ENCODE peak calls at places on chromosomes 7 and 10, in eight cellular contexts. Q is RWPE2, X is Panc1, S is gastrocnemius medialis, L is HCT116, V is DND-41, A is lower lobe of right lung, G is heart right ventricle. U is an unnamed sample. For H3K4me1, the result is how much of the 10 kb centered on the place peaks cover.

GRCh38 chr7:45645141-45645969 is 71.2 kb downstream of the ADCY1 start:
- ATAC-seq in Q (no peak), X (no peak), S (no peak), L (no peak), V (no peak), A (no peak), G (no peak), U (no peak)

GRCh38 chr7:4733936-4734528 is 41.4 kb upstream of the AP5Z1 start:
- ATAC-seq in Q (no peak), X (no peak), S (no peak), L (no peak), V (peak), A (no peak), G (no peak), U (no peak)

GRCh38 chr10:130394832-130395231 is 258.6 kb downstream of the GLRX3 start:
- ATAC-seq in Q (no peak), X (no peak), S (no peak), L (no peak), V (no peak), A (no peak), G (no peak), U (no peak)

GRCh38 chr7:130893441-130893894 is 159.5 kb upstream of the KLF14 start:
- ATAC-seq in Q (no peak), X (no peak), S (peak), L (no peak), V (no peak), A (no peak), G (peak), U (peak)

GRCh38 chr10:4865945-4866661 is 40.1 kb downstream of the AKR1E2 start:
- ATAC-seq in Q (no peak), X (no peak), S (no peak), L (no peak), V (no peak), A (no peak), G (no peak), U (no peak)

GRCh38 chr7:107396081-107396480 is 73.8 kb upstream of the GPR22 start:
- ATAC-seq in Q (no peak), X (no peak), S (no peak), L (no peak), V (no peak), A (no peak), G (no peak), U (no peak)

GRCh38 chr7:25613912-25614311 is 385.6 kb upstream of the NPVF start:
- ATAC-seq in Q (no peak), X (no peak), S (no peak), L (no peak), V (no peak), A (no peak), G (no peak), U (no peak)

GRCh38 chr10:103626178-103626577 is 132.7 kb downstream of the NEURL1 start:
- ATAC-seq in Q (no peak), X (no peak), S (no peak), L (no peak), V (no peak), A (no peak), G (no peak), U (no peak)

GRCh38 chr7:44074349-44074695 is 8.0 kb downstream of the POLM start:
- ATAC-seq in Q (no peak), X (no peak), S (no peak), L (no peak), V (no peak), A (peak), G (no peak), U (no peak)

GRCh38 chr10:104273899-104274575 is 5.1 kb downstream of the GSTO2 start:
- ATAC-seq in Q (no peak), X (no peak), S (no peak), L (no peak), V (no peak), A (no peak), G (no peak), U (no peak)

GRCh38 chr10:49567810-49568209 is 28.9 kb upstream of the ERCC6 start:
- ATAC-seq in Q (no peak), X (no peak), S (no peak), L (no peak), V (no peak), A (no peak), G (no peak), U (no peak)

GRCh38 chr10:115950320-115950719 is 322.7 kb downstream of the GFRA1 start:
- ATAC-seq in Q (no peak), X (no peak), S (no peak), L (no peak), V (no peak), A (no peak), G (no peak), U (no peak)

GRCh38 chr7:45157653-45158401 is at the start of gene RAMP3:
- ATAC-seq in Q (no peak), X (no peak), S (no peak), L (no peak), V (no peak), A (peak), G (peak), U (no peak)

GRCh38 chr10:128493811-128494210 is 367.6 kb upstream of the MKI67 start:
- ATAC-seq in Q (no peak), X (no peak), S (no peak), L (no peak), V (no peak), A (no peak), G (no peak), U (no peak)

GRCh38 chr7:151520419-151521229 is 929 bp upstream of the RHEB start:
- ATAC-seq in Q (peak), X (peak), S (no peak), L (no peak), V (no peak), A (peak), G (no peak), U (peak)

GRCh38 chr7:3960045-3960772 is 659.2 kb downstream of the SDK1 start:
- ATAC-seq in Q (no peak), X (no peak), S (no peak), L (no peak), V (no peak), A (no peak), G (no peak), U (no peak)

GRCh38 chr10:4351723-4352565 is 474.1 kb upstream of the AKR1E2 start:
- ATAC-seq in Q (no peak), X (no peak), S (no peak), L (no peak), V (no peak), A (peak), G (peak), U (peak)

GRCh38 chr10:5568984-5569383 is 44.2 kb downstream of the CALML3 start:
- ATAC-seq in Q (no peak), X (no peak), S (no peak), L (no peak), V (no peak), A (no peak), G (no peak), U (no peak)

GRCh38 chr7:67724955-67725354 is 728.3 kb downstream of the TYW1 start:
- ATAC-seq in Q (no peak), X (no peak), S (peak), L (no peak), V (no peak), A (no peak), G (no peak), U (peak)

GRCh38 chr7:128838981-128839731 is 8.9 kb downstream of the FLNC start:
- ATAC-seq in Q (no peak), X (no peak), S (no peak), L (no peak), V (no peak), A (no peak), G (no peak), U (no peak)
- H3K27ac ChIP-seq in Q (no peak), X (no peak), S (peak), L (no peak), V (no peak), A (no peak), G (peak), U (peak)

DNA sequence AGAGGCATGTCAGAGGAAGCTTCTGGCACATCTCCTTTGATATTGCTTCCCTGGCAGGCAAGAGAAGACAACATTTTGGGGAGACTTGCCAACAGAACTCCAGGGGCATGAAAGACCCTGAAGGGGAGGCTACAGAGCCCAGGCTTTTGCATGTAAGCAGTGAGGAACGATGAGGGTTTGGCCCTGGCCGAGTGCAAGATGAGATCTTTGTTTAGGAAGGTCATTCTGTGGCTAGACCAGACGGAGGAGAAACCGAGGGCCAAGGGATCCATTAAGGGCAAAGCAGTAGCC is 3.8 kb downstream of the SVIL start:
- ATAC-seq in Q (no peak), X (no peak), S (no peak), L (no peak), V (no peak), A (no peak), G (no peak), U (no peak)
- H3K4me3 ChIP-seq in Q (no peak), X (no peak), S (peak), L (no peak), V (no peak), A (no peak), G (peak), U (peak)

GRCh38 chr10:124096494-124096893 is 3.1 kb upstream of the CHST15 start:
- ATAC-seq in Q (no peak), X (no peak), S (no peak), L (no peak), V (no peak), A (no peak), G (no peak), U (no peak)

GRCh38 chr10:124093076-124093773 is at the start of gene CHST15:
- ATAC-seq in Q (peak), X (peak), S (peak), L (peak), V (no peak), A (peak), G (peak), U (peak)

GRCh38 chr10:124095096-124095495 is 1.7 kb upstream of the CHST15 start:
- ATAC-seq in Q (no peak), X (no peak), S (no peak), L (no peak), V (no peak), A (no peak), G (no peak), U (no peak)

GRCh38 chr10:124092270-124093075 is 925 bp downstream of the CHST15 start:
- ATAC-seq in Q (peak), X (peak), S (peak), L (peak), V (peak), A (peak), G (peak), U (peak)

GRCh38 chr10:124094419-124094785 is 1.0 kb upstream of the CHST15 start:
- ATAC-seq in Q (no peak), X (no peak), S (no peak), L (no peak), V (no peak), A (no peak), G (no peak), U (no peak)
- H3K4me1 ChIP-seq in Q (under half), X (under half), S (under half), L (under half), V (under half), A (under half), G (under half), U (half or more)

GRCh38 chr10:102311025-102311420 is 65.7 kb downstream of the GBF1 start:
- ATAC-seq in Q (peak), X (peak), S (no peak), L (peak), V (peak), A (peak), G (no peak), U (no peak)

GRCh38 chr10:102313221-102313896 is 68.0 kb downstream of the GBF1 start:
- ATAC-seq in Q (no peak), X (no peak), S (peak), L (no peak), V (no peak), A (no peak), G (no peak), U (no peak)

GRCh38 chr10:102316421-102316820 is 71.1 kb downstream of the GBF1 start:
- ATAC-seq in Q (no peak), X (no peak), S (no peak), L (no peak), V (no peak), A (no peak), G (no peak), U (no peak)

GRCh38 chr10:102312683-102313082 is 67.4 kb downstream of the GBF1 start:
- ATAC-seq in Q (peak), X (peak), S (peak), L (no peak), V (no peak), A (no peak), G (no peak), U (no peak)

DNA sequence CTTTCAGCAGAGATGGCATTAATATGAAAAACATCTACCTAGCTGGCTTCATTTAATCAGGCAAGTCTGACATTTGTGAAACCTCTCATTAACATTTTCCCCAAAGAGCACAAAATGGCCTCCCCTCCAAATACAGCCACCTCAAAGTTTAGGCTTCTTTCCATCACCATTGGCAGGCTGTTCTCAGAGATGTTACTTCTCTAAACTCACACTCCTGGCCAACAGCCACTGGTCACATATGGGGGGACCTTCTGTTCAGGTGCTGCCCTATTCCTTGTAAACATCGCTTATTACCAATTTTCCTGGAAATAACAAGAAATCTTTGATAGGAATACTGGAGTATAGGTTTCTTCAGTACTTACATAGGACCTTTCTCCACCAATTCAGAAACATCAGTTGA is 69.5 kb downstream of the GBF1 start:
- ATAC-seq in Q (no peak), X (no peak), S (no peak), L (no peak), V (no peak), A (no peak), G (no peak), U (no peak)
- H3K27ac ChIP-seq in Q (no peak), X (no peak), S (peak), L (no peak), V (no peak), A (no peak), G (no peak), U (no peak)

DNA sequence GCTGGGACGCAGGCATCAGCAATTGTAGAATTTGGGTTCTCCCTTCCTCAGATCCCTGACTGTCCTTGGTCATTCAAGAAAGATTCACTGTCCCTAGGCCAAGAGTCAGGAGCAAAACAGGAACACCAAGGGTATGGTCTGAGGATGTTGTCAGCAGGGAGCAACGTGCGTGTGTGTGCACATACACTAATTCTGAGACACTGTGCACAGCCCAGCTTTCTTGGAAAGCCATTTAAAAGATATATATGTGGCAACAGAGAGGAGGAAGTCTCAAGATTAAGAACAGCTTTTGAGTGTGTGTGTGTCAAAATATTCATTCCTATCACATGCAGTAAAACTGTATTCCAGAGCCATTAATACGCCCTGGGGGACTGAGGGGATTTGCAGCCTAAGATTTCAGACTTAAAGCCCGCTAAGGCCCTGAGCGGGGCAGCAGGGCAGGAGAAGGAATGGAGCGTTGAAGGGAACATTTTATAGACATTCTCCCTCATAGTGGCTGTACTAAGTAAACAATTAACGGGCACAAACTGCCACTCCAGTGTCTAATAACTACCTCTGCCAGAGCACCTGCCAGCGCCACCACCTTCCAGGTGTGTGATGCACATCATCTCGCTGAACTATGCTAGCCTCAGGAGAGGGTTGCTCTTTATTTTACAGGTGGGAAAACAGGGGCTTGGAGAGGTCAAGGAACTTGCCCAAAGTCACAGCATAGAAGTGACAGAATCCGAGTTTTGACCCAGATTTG is 2.0 kb downstream of the NOD1 start:
- ATAC-seq in Q (no peak), X (no peak), S (no peak), L (no peak), V (no peak), A (peak), G (no peak), U (no peak)
- H3K4me3 ChIP-seq in Q (no peak), X (no peak), S (no peak), L (no peak), V (no peak), A (peak), G (no peak), U (no peak)

GRCh38 chr7:104536956-104537355 is 208.6 kb downstream of the LHFPL3 start:
- ATAC-seq in Q (no peak), X (no peak), S (no peak), L (no peak), V (no peak), A (no peak), G (no peak), U (no peak)

GRCh38 chr7:104538152-104538551 is 209.7 kb downstream of the LHFPL3 start:
- ATAC-seq in Q (no peak), X (no peak), S (no peak), L (no peak), V (no peak), A (no peak), G (peak), U (no peak)

GRCh38 chr7:104530243-104530642 is 201.8 kb downstream of the LHFPL3 start:
- ATAC-seq in Q (no peak), X (no peak), S (no peak), L (no peak), V (no peak), A (no peak), G (no peak), U (no peak)

GRCh38 chr7:104534149-104534548 is 205.7 kb downstream of the LHFPL3 start:
- ATAC-seq in Q (no peak), X (no peak), S (no peak), L (no peak), V (no peak), A (no peak), G (no peak), U (no peak)

GRCh38 chr7:104535841-104536240 is 207.4 kb downstream of the LHFPL3 start:
- ATAC-seq in Q (no peak), X (no peak), S (no peak), L (no peak), V (no peak), A (no peak), G (no peak), U (no peak)
- H3K4me1 ChIP-seq in Q (under half), X (under half), S (under half), L (under half), V (under half), A (under half), G (under half), U (under half)

GRCh38 chr7:141198191-141198958 is 124.5 kb downstream of the TMEM178B start:
- ATAC-seq in Q (no peak), X (no peak), S (no peak), L (peak), V (no peak), A (no peak), G (no peak), U (no peak)
- H3K27ac ChIP-seq in Q (no peak), X (no peak), S (no peak), L (no peak), V (no peak), A (no peak), G (no peak), U (no peak)

DNA sequence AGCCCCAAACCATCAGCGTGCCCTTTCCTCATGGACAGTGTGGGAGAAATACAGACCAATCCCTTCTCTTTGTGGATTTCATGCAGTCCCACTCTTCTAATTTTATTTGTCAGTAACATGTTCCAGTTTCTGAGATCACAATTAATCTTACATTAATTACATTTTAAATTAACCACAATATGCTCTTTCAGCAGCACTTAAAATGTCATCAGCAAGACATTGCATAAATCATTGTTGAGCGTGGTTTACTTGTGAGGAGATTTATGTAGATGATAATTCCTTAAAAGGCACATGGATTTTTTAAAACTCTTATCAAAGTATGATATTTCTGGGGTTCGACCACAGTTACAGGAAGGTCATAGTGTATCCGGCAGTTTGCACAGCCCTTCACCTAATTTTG is 868.4 kb upstream of the C7orf33 start:
- ATAC-seq in Q (no peak), X (no peak), S (no peak), L (no peak), V (no peak), A (no peak), G (no peak), U (no peak)
- H3K4me3 ChIP-seq in Q (no peak), X (no peak), S (no peak), L (no peak), V (no peak), A (no peak), G (no peak), U (no peak)

GRCh38 chr10:21508987-21509334 is 16.5 kb downstream of the SKIDA1 start:
- ATAC-seq in Q (no peak), X (no peak), S (no peak), L (no peak), V (no peak), A (no peak), G (no peak), U (no peak)
- H3K4me1 ChIP-seq in Q (under half), X (under half), S (under half), L (under half), V (under half), A (under half), G (under half), U (under half)